ENCODE peak calls at places on chromosomes 6 and 20, in ten cellular contexts. Z is glutamatergic neuron; F is small intestine; B is D341Med; L is activated T-cell treated with anti-CD3 and anti-CD28 coated beads for 4 hours; I is mucosa of gallbladder; G is NCI-H2081; R is stimulated activated naive CD4-positive, alpha-beta T cell; W is CD4-positive, alpha-beta memory T cell; E is left ventricle myocardium inferior. D is an unnamed sample.

GRCh38 chr20:11981366-11981947 is 63.8 kb downstream of the BTBD3 start:
- DNase-seq in Z (no peak), F (no peak), B (no peak), L (no peak), I (no peak), G (no peak), R (no peak), W (no peak), E (no peak), D (no peak)

GRCh38 chr20:8127553-8128255 is 4.4 kb upstream of the PLCB1 start:
- DNase-seq in Z (no peak), F (no peak), B (no peak), L (no peak), I (no peak), G (no peak), R (no peak), W (no peak), E (no peak), D (no peak)

GRCh38 chr20:50904067-50904570 is 27.1 kb downstream of the ADNP start:
- DNase-seq in Z (no peak), F (no peak), B (no peak), L (no peak), I (no peak), G (no peak), R (no peak), W (no peak), E (no peak), D (no peak)

GRCh38 chr6:169452117-169452868 is 198.6 kb upstream of the THBS2 start:
- DNase-seq in Z (no peak), F (no peak), B (no peak), L (no peak), I (peak), G (no peak), R (no peak), W (no peak), E (peak), D (no peak)

GRCh38 chr6:150915156-150915555 is 49.7 kb downstream of the MTHFD1L start:
- DNase-seq in Z (no peak), F (no peak), B (no peak), L (no peak), I (no peak), G (no peak), R (no peak), W (no peak), E (no peak), D (no peak)

GRCh38 chr20:60037120-60037499 is 78.9 kb downstream of the CDH26 start:
- DNase-seq in Z (no peak), F (no peak), B (no peak), L (no peak), I (no peak), G (no peak), R (no peak), W (no peak), E (no peak), D (no peak)

GRCh38 chr6:158631678-158632537 is 12.6 kb downstream of the DYNLT1 start:
- DNase-seq in Z (no peak), F (peak), B (no peak), L (no peak), I (peak), G (no peak), R (no peak), W (peak), E (peak), D (peak)

GRCh38 chr20:17643531-17644188 is 38.4 kb downstream of the RRBP1 start:
- DNase-seq in Z (no peak), F (no peak), B (no peak), L (no peak), I (no peak), G (no peak), R (no peak), W (no peak), E (no peak), D (no peak)

GRCh38 chr20:47576516-47577033 is 74.9 kb downstream of the NCOA3 start:
- DNase-seq in Z (no peak), F (peak), B (no peak), L (no peak), I (peak), G (peak), R (no peak), W (no peak), E (peak), D (peak)

GRCh38 chr6:43871933-43872332 is 101.9 kb downstream of the VEGFA start:
- DNase-seq in Z (no peak), F (no peak), B (no peak), L (no peak), I (no peak), G (no peak), R (no peak), W (no peak), E (no peak), D (no peak)

GRCh38 chr6:54903884-54904283 is 57.3 kb downstream of the FAM83B start:
- DNase-seq in Z (no peak), F (no peak), B (no peak), L (no peak), I (no peak), G (no peak), R (no peak), W (no peak), E (no peak), D (no peak)

GRCh38 chr6:113644861-113645575 is 212.1 kb upstream of the MARCKS start:
- DNase-seq in Z (no peak), F (no peak), B (no peak), L (no peak), I (no peak), G (no peak), R (no peak), W (no peak), E (no peak), D (no peak)

D was measured in CD14-positive monocyte.